ENCODE peak calls at places on chromosomes 1 and 21, in nine cellular contexts. One of them, this sample, is unnamed.

GRCh38 chr1:61079276-61079897 is 3.0 kb upstream of the NFIA start:
- DNase-seq in adrenal gland: peak; percentile 25
- DNase-seq in fibroblast of lung: no peak
- DNase-seq in uterus: no peak
- DNase-seq in ureter: no peak
- DNase-seq in SK-MEL-5: no peak
- DNase-seq in Panc1: no peak
- DNase-seq in hypothalamus: no peak
- DNase-seq in small intestine: peak; percentile 39
- DNase-seq in this sample: no peak

GRCh38 chr21:24450119-24450518 is 1157.2 kb downstream of the MRPL39 start:
- DNase-seq in uterus: no peak
- DNase-seq in ureter: no peak
- DNase-seq in hypothalamus: no peak
- DNase-seq in small intestine: no peak
- DNase-seq in adrenal gland: no peak
- DNase-seq in Panc1: no peak
- DNase-seq in SK-MEL-5: no peak
- DNase-seq in fibroblast of lung: no peak
- DNase-seq in this sample: no peak

GRCh38 chr1:234609528-234610042 is 393 bp downstream of the IRF2BP2 start:
- DNase-seq in SK-MEL-5: no peak
- DNase-seq in small intestine: no peak
- DNase-seq in fibroblast of lung: no peak
- DNase-seq in ureter: no peak
- DNase-seq in uterus: no peak
- DNase-seq in Panc1: no peak
- DNase-seq in hypothalamus: no peak
- DNase-seq in adrenal gland: no peak
- DNase-seq in this sample: no peak

GRCh38 chr1:67144696-67145095 is 9.9 kb upstream of the C1orf141 start:
- DNase-seq in uterus: no peak
- DNase-seq in ureter: no peak
- DNase-seq in adrenal gland: no peak
- DNase-seq in hypothalamus: no peak
- DNase-seq in fibroblast of lung: peak; percentile 7
- DNase-seq in small intestine: no peak
- DNase-seq in SK-MEL-5: peak; percentile 36
- DNase-seq in Panc1: no peak
- DNase-seq in this sample: no peak

GRCh38 chr1:174939771-174940545 is 59.8 kb upstream of the CACYBP start:
- DNase-seq in ureter: no peak
- DNase-seq in small intestine: no peak
- DNase-seq in hypothalamus: no peak
- DNase-seq in fibroblast of lung: no peak
- DNase-seq in Panc1: no peak
- DNase-seq in uterus: no peak
- DNase-seq in SK-MEL-5: no peak
- DNase-seq in adrenal gland: no peak
- DNase-seq in this sample: no peak

GRCh38 chr1:192474080-192474683 is 101.4 kb upstream of the RGS1 start:
- DNase-seq in ureter: no peak
- DNase-seq in SK-MEL-5: peak; percentile 57
- DNase-seq in Panc1: no peak
- DNase-seq in uterus: no peak
- DNase-seq in fibroblast of lung: peak; percentile 54
- DNase-seq in small intestine: peak; percentile 33
- DNase-seq in adrenal gland: no peak
- DNase-seq in hypothalamus: no peak
- DNase-seq in this sample: no peak

GRCh38 chr1:91526496-91526895 is 25.8 kb downstream of the CDC7 start:
- DNase-seq in adrenal gland: no peak
- DNase-seq in Panc1: no peak
- DNase-seq in small intestine: no peak
- DNase-seq in uterus: no peak
- DNase-seq in ureter: no peak
- DNase-seq in SK-MEL-5: no peak
- DNase-seq in hypothalamus: no peak
- DNase-seq in fibroblast of lung: peak; percentile 99
- DNase-seq in this sample: no peak

GRCh38 chr1:177620636-177621190 is 349.1 kb downstream of the SEC16B start:
- DNase-seq in SK-MEL-5: no peak
- DNase-seq in Panc1: no peak
- DNase-seq in uterus: no peak
- DNase-seq in fibroblast of lung: no peak
- DNase-seq in adrenal gland: no peak
- DNase-seq in small intestine: no peak
- DNase-seq in hypothalamus: no peak
- DNase-seq in ureter: no peak
- DNase-seq in this sample: no peak

GRCh38 chr1:46288485-46289133 is 14.8 kb downstream of the LRRC41 start:
- DNase-seq in ureter: no peak
- DNase-seq in hypothalamus: no peak
- DNase-seq in small intestine: no peak
- DNase-seq in fibroblast of lung: no peak
- DNase-seq in SK-MEL-5: no peak
- DNase-seq in Panc1: no peak
- DNase-seq in uterus: no peak
- DNase-seq in adrenal gland: no peak
- DNase-seq in this sample: no peak

GRCh38 chr21:20729376-20729775 is 268.8 kb upstream of the NCAM2 start:
- DNase-seq in adrenal gland: no peak
- DNase-seq in small intestine: no peak
- DNase-seq in SK-MEL-5: no peak
- DNase-seq in hypothalamus: no peak
- DNase-seq in ureter: no peak
- DNase-seq in Panc1: no peak
- DNase-seq in fibroblast of lung: no peak
- DNase-seq in uterus: no peak
- DNase-seq in this sample: no peak

GRCh38 chr21:35632711-35633110 is 427.6 kb downstream of the SETD4 start:
- DNase-seq in small intestine: no peak
- DNase-seq in hypothalamus: no peak
- DNase-seq in adrenal gland: no peak
- DNase-seq in Panc1: no peak
- DNase-seq in SK-MEL-5: no peak
- DNase-seq in ureter: no peak
- DNase-seq in uterus: no peak
- DNase-seq in fibroblast of lung: no peak
- DNase-seq in this sample: no peak

GRCh38 chr1:99994496-99994895 is 24.7 kb downstream of the SLC35A3 start:
- DNase-seq in SK-MEL-5: no peak
- DNase-seq in fibroblast of lung: no peak
- DNase-seq in Panc1: no peak
- DNase-seq in small intestine: no peak
- DNase-seq in ureter: no peak
- DNase-seq in adrenal gland: no peak
- DNase-seq in hypothalamus: no peak
- DNase-seq in uterus: no peak
- DNase-seq in this sample: no peak

GRCh38 chr1:241518447-241519307 is 878 bp downstream of the FH start:
- DNase-seq in adrenal gland: no peak
- DNase-seq in hypothalamus: peak; percentile 11
- DNase-seq in ureter: peak; percentile 43
- DNase-seq in Panc1: no peak
- DNase-seq in fibroblast of lung: peak; percentile 27
- DNase-seq in uterus: peak; percentile 11
- DNase-seq in small intestine: peak; percentile 32
- DNase-seq in SK-MEL-5: peak; percentile 9
- DNase-seq in this sample: no peak